ENCODE peak calls at places on chromosomes 4 and X, in five cellular contexts. O, C, F, X and E are unnamed samples.
A peak's percentile ranks its signal among the peaks of the same experiment; 100 is the strongest.

GRCh38 chr4:140092094-140092820 is 61.7 kb downstream of the MAML3 start:
- DNase-seq in F (peak; percentile 71), X (peak; percentile 72), O (peak; percentile 81), C (no peak), E (peak; percentile 83)

GRCh38 chr4:182770259-182770968 is 146.8 kb downstream of the DCTD start:
- DNase-seq in C (no peak), O (peak; percentile 39), X (peak; percentile 57), F (no peak), E (no peak)

GRCh38 chr4:57102050-57102564 is 8.1 kb downstream of the IGFBP7 start:
- DNase-seq in C (no peak), F (peak; percentile 90), O (no peak), X (no peak), E (no peak)

GRCh38 chrX:73214366-73215094 is at the start of gene NAP1L2:
- DNase-seq in X (peak; percentile 48), O (peak; percentile 69), F (no peak), C (no peak), E (peak; percentile 18)

GRCh38 chrX:31555506-31555905 is 483.7 kb upstream of the FTHL17 start:
- DNase-seq in C (no peak), O (no peak), X (no peak), F (no peak), E (no peak)

GRCh38 chrX:103919336-103919682 is 43.1 kb upstream of the TMSB15B start:
- DNase-seq in O (no peak), F (peak; percentile 54), C (no peak), X (no peak), E (no peak)

GRCh38 chr4:92304073-92304472 is 307 bp downstream of the GRID2 start:
- DNase-seq in C (no peak), X (no peak), F (no peak), O (no peak), E (peak; percentile 9)

GRCh38 chrX:104376937-104377336 is 122.2 kb upstream of the ESX1 start:
- DNase-seq in C (no peak), O (no peak), X (no peak), F (no peak), E (no peak)

GRCh38 chr4:83852085-83852451 is 316.2 kb downstream of the GPAT3 start:
- DNase-seq in C (no peak), F (peak; percentile 50), O (no peak), X (no peak), E (no peak)

GRCh38 chr4:74942251-74942917 is 9.5 kb downstream of the PARM1 start:
- DNase-seq in O (no peak), F (no peak), C (peak; percentile 6), X (no peak), E (no peak)

GRCh38 chr4:41757521-41758156 is 9.1 kb upstream of the PHOX2B start:
- DNase-seq in X (peak; percentile 52), O (peak; percentile 32), F (no peak), C (no peak), E (no peak)

GRCh38 chrX:66728818-66729271 is 90.0 kb upstream of the EDA2R start:
- DNase-seq in C (peak; percentile 44), X (peak; percentile 60), F (peak; percentile 60), O (peak; percentile 67), E (peak; percentile 51)

GRCh38 chrX:36867143-36867542 is 141.0 kb upstream of the FAM47C start:
- DNase-seq in C (no peak), O (no peak), F (peak; percentile 14), X (no peak), E (peak; percentile 1)

GRCh38 chr4:140053185-140053584 is 100.8 kb downstream of the MAML3 start:
- DNase-seq in F (no peak), C (no peak), O (no peak), X (no peak), E (no peak)

GRCh38 chr4:47704693-47705325 is 133.1 kb downstream of the CORIN start:
- DNase-seq in X (no peak), C (no peak), F (peak; percentile 59), O (peak; percentile 70), E (peak; percentile 42)

GRCh38 chr4:24980064-24980690 is 50.6 kb downstream of the LGI2 start:
- DNase-seq in O (peak; percentile 65), X (peak; percentile 67), F (peak; percentile 59), C (peak; percentile 54), E (peak; percentile 54)

GRCh38 chr4:184424279-184424678 is 50.1 kb downstream of the IRF2 start:
- DNase-seq in O (no peak), C (no peak), X (no peak), F (no peak), E (no peak)

DNA sequence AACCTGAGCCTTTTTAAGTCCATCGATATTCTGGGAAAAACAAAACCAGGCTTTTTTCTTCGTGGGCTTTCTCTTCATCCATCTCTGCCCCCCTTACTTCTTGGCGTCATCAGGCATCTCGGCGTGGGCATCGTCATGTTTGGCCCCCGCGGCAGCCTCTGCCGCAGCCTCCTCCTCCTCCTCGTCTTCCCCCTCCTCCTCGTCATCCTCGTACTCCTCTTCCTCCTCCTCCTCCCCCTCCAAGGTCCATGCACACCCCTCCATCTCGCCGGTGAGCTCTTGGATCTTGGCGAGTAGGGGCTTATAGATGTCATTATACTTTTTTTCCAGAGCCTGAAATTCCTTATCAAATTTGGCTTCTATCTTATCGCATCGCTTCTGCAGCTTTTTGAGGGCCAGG is 516 bp downstream of the NAP1L5 start:
- DNase-seq in C (no peak), O (no peak), F (peak; percentile 28), X (no peak), E (no peak)
- H3K4me2 ChIP-seq in C (peak overlapping the region; percentile 75), O (peak overlapping the region; percentile 68), F (peak overlapping the region; percentile 77), X (peak overlapping the region; percentile 66), E (peak overlapping the region; percentile 66)

DNA sequence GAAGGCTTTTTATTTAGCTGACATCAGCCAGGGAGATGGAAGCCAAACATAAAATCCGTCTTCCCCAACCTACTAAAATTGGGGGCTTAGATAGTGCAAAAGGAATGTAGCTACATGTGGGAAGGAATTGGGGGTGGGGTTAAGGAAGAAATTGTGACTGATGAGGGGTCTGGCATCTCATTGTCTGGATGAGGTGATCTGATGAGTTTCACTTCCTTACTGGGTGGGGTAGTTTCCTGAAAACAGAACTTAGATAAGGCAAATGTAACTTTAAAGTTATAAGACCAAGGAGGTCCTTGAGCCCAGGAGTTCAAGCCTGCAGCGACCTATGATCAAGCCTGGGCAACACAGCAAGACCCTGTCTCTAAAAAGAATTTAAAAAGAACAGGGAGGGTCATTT is 105.5 kb upstream of the NEIL3 start:
- DNase-seq in C (no peak), X (no peak), F (no peak), O (no peak), E (no peak)
- H2BK12ac ChIP-seq in C (no peak overlapping the region), X (no peak overlapping the region), F (no peak overlapping the region), O (no peak overlapping the region), E (no peak overlapping the region)

GRCh38 chr4:107577743-107578142 is 142.3 kb downstream of the PAPSS1 start:
- DNase-seq in X (no peak), O (no peak), C (no peak), F (no peak), E (no peak)

GRCh38 chr4:107578321-107578720 is 141.7 kb downstream of the PAPSS1 start:
- DNase-seq in O (no peak), X (no peak), C (no peak), F (no peak), E (no peak)

GRCh38 chr4:107575243-107575642 is 144.8 kb downstream of the PAPSS1 start:
- DNase-seq in F (no peak), O (no peak), X (no peak), C (no peak), E (no peak)

GRCh38 chr4:107579099-107579498 is 140.9 kb downstream of the PAPSS1 start:
- DNase-seq in C (peak; percentile 4), X (no peak), O (no peak), F (no peak), E (no peak)
- H2AK5ac ChIP-seq in C (no peak overlapping the region), X (no peak overlapping the region), O (no peak overlapping the region), F (no peak overlapping the region), E (no peak overlapping the region)

DNA sequence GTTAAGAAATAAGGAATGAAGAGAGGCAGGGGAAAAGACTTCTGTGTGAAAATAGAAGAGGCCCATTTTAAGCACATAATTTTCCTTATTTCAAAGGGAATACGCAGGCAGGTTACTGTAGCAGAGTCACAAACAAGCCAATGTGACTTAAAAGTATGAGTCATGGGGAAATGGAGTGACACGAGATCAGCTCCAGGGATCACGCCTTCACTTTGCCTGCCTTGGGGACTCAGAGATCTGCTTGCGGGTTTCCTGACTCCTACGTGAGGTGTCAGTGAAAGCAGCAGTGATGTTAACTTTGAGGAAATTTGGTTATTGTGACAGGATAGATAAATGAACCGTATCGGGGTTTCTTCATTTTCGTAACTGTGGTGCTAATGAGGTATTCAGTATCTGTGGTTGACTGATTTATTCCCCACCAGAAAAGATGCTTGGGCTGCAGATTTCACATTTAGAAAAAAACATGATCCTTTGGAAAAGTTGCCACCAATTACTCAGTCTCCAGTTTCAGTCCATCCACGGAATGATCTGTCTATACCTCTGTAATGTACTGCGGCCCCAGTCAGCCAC is 383.3 kb upstream of the ZFP42 start:
- DNase-seq in C (no peak), O (no peak), X (no peak), F (no peak), E (no peak)
- H3K4me2 ChIP-seq in C (no peak overlapping the region), O (no peak overlapping the region), X (no peak overlapping the region), F (no peak overlapping the region), E (no peak overlapping the region)